ENCODE peak calls at places on chromosomes 6 and 20, in ten cellular contexts. One of them, this sample, is unnamed.

GRCh38 chr6:156729248-156729647 is 47.9 kb upstream of the ARID1B start:
- DNase-seq in brain microvascular endothelial cell: peak
- DNase-seq in neural progenitor cell: no peak
- DNase-seq in NT2/D1: no peak
- DNase-seq in psoas muscle: no peak
- DNase-seq in upper lobe of right lung: no peak
- DNase-seq in iPS DF 6.9: no peak
- DNase-seq in RWPE2: no peak
- DNase-seq in aorta: no peak
- DNase-seq in colonic mucosa: no peak
- DNase-seq in this sample: no peak

GRCh38 chr6:9025223-9025622 is 589.9 kb upstream of the SLC35B3 start:
- DNase-seq in upper lobe of right lung: no peak
- DNase-seq in NT2/D1: no peak
- DNase-seq in RWPE2: no peak
- DNase-seq in aorta: no peak
- DNase-seq in neural progenitor cell: no peak
- DNase-seq in brain microvascular endothelial cell: no peak
- DNase-seq in psoas muscle: no peak
- DNase-seq in colonic mucosa: no peak
- DNase-seq in iPS DF 6.9: no peak
- DNase-seq in this sample: no peak

GRCh38 chr6:28838289-28838633 is 85.5 kb downstream of the TRIM27 start:
- DNase-seq in psoas muscle: peak
- DNase-seq in upper lobe of right lung: peak
- DNase-seq in RWPE2: no peak
- DNase-seq in iPS DF 6.9: no peak
- DNase-seq in colonic mucosa: peak
- DNase-seq in brain microvascular endothelial cell: peak
- DNase-seq in neural progenitor cell: peak
- DNase-seq in NT2/D1: no peak
- DNase-seq in aorta: peak
- DNase-seq in this sample: peak

GRCh38 chr6:63466242-63466733 is 106.0 kb upstream of the LOC128125822 start:
- DNase-seq in upper lobe of right lung: no peak
- DNase-seq in brain microvascular endothelial cell: no peak
- DNase-seq in NT2/D1: no peak
- DNase-seq in aorta: no peak
- DNase-seq in neural progenitor cell: no peak
- DNase-seq in colonic mucosa: no peak
- DNase-seq in iPS DF 6.9: no peak
- DNase-seq in RWPE2: no peak
- DNase-seq in psoas muscle: no peak
- DNase-seq in this sample: no peak

GRCh38 chr20:64080013-64080812 is at the start of gene OPRL1:
- DNase-seq in psoas muscle: no peak
- DNase-seq in RWPE2: no peak
- DNase-seq in aorta: no peak
- DNase-seq in neural progenitor cell: peak
- DNase-seq in upper lobe of right lung: no peak
- DNase-seq in iPS DF 6.9: no peak
- DNase-seq in colonic mucosa: no peak
- DNase-seq in brain microvascular endothelial cell: no peak
- DNase-seq in NT2/D1: no peak
- DNase-seq in this sample: no peak

GRCh38 chr20:23407770-23408467 is 13.4 kb downstream of the NAPB start:
- DNase-seq in neural progenitor cell: no peak
- DNase-seq in colonic mucosa: no peak
- DNase-seq in iPS DF 6.9: no peak
- DNase-seq in upper lobe of right lung: no peak
- DNase-seq in NT2/D1: no peak
- DNase-seq in aorta: no peak
- DNase-seq in brain microvascular endothelial cell: no peak
- DNase-seq in psoas muscle: no peak
- DNase-seq in RWPE2: no peak
- DNase-seq in this sample: no peak

GRCh38 chr6:166667886-166668620 is 41.0 kb upstream of the RPS6KA2 start:
- DNase-seq in NT2/D1: no peak
- DNase-seq in psoas muscle: no peak
- DNase-seq in brain microvascular endothelial cell: no peak
- DNase-seq in neural progenitor cell: no peak
- DNase-seq in colonic mucosa: no peak
- DNase-seq in iPS DF 6.9: no peak
- DNase-seq in RWPE2: no peak
- DNase-seq in aorta: no peak
- DNase-seq in upper lobe of right lung: no peak
- DNase-seq in this sample: no peak

GRCh38 chr6:146028835-146029572 is at the start of gene GRM1:
- DNase-seq in RWPE2: no peak
- DNase-seq in NT2/D1: no peak
- DNase-seq in upper lobe of right lung: no peak
- DNase-seq in psoas muscle: no peak
- DNase-seq in brain microvascular endothelial cell: no peak
- DNase-seq in aorta: no peak
- DNase-seq in colonic mucosa: no peak
- DNase-seq in neural progenitor cell: peak
- DNase-seq in iPS DF 6.9: no peak
- DNase-seq in this sample: peak

GRCh38 chr6:43771210-43771857 is 1.3 kb downstream of the VEGFA start:
- DNase-seq in aorta: peak
- DNase-seq in colonic mucosa: peak
- DNase-seq in upper lobe of right lung: peak
- DNase-seq in brain microvascular endothelial cell: peak
- DNase-seq in psoas muscle: peak
- DNase-seq in NT2/D1: no peak
- DNase-seq in neural progenitor cell: peak
- DNase-seq in RWPE2: no peak
- DNase-seq in iPS DF 6.9: no peak
- DNase-seq in this sample: peak

GRCh38 chr6:112416885-112417284 is 69.8 kb downstream of the RFPL4B start:
- DNase-seq in brain microvascular endothelial cell: no peak
- DNase-seq in RWPE2: no peak
- DNase-seq in colonic mucosa: no peak
- DNase-seq in iPS DF 6.9: no peak
- DNase-seq in aorta: no peak
- DNase-seq in psoas muscle: no peak
- DNase-seq in upper lobe of right lung: no peak
- DNase-seq in neural progenitor cell: no peak
- DNase-seq in NT2/D1: no peak
- DNase-seq in this sample: no peak

GRCh38 chr6:78607188-78607587 is 260.2 kb upstream of the IRAK1BP1 start:
- DNase-seq in RWPE2: no peak
- DNase-seq in upper lobe of right lung: no peak
- DNase-seq in brain microvascular endothelial cell: no peak
- DNase-seq in iPS DF 6.9: no peak
- DNase-seq in aorta: no peak
- DNase-seq in colonic mucosa: no peak
- DNase-seq in neural progenitor cell: no peak
- DNase-seq in NT2/D1: no peak
- DNase-seq in psoas muscle: no peak
- DNase-seq in this sample: no peak

GRCh38 chr20:13821876-13822275 is 37.0 kb downstream of the NDUFAF5 start:
- DNase-seq in aorta: no peak
- DNase-seq in colonic mucosa: no peak
- DNase-seq in brain microvascular endothelial cell: no peak
- DNase-seq in iPS DF 6.9: no peak
- DNase-seq in psoas muscle: no peak
- DNase-seq in neural progenitor cell: no peak
- DNase-seq in NT2/D1: no peak
- DNase-seq in RWPE2: no peak
- DNase-seq in upper lobe of right lung: no peak
- DNase-seq in this sample: no peak

GRCh38 chr20:54112221-54112884 is 42.0 kb upstream of the BCAS1 start:
- DNase-seq in iPS DF 6.9: no peak
- DNase-seq in brain microvascular endothelial cell: no peak
- DNase-seq in upper lobe of right lung: no peak
- DNase-seq in neural progenitor cell: no peak
- DNase-seq in NT2/D1: no peak
- DNase-seq in aorta: no peak
- DNase-seq in RWPE2: no peak
- DNase-seq in psoas muscle: no peak
- DNase-seq in colonic mucosa: no peak
- DNase-seq in this sample: no peak

GRCh38 chr6:41334482-41335023 is 855 bp upstream of the NCR2 start:
- DNase-seq in psoas muscle: no peak
- DNase-seq in upper lobe of right lung: no peak
- DNase-seq in RWPE2: no peak
- DNase-seq in colonic mucosa: no peak
- DNase-seq in neural progenitor cell: no peak
- DNase-seq in iPS DF 6.9: no peak
- DNase-seq in brain microvascular endothelial cell: no peak
- DNase-seq in aorta: no peak
- DNase-seq in NT2/D1: no peak
- DNase-seq in this sample: peak

GRCh38 chr6:37244430-37245310 is 12.9 kb upstream of the TBC1D22B start:
- DNase-seq in colonic mucosa: peak
- DNase-seq in psoas muscle: peak
- DNase-seq in RWPE2: peak
- DNase-seq in NT2/D1: no peak
- DNase-seq in iPS DF 6.9: no peak
- DNase-seq in brain microvascular endothelial cell: peak
- DNase-seq in neural progenitor cell: no peak
- DNase-seq in upper lobe of right lung: peak
- DNase-seq in aorta: peak
- DNase-seq in this sample: no peak

GRCh38 chr6:83592770-83593394 is 80.5 kb downstream of the PRSS35 start:
- DNase-seq in psoas muscle: no peak
- DNase-seq in aorta: no peak
- DNase-seq in RWPE2: no peak
- DNase-seq in colonic mucosa: no peak
- DNase-seq in brain microvascular endothelial cell: peak
- DNase-seq in neural progenitor cell: peak
- DNase-seq in upper lobe of right lung: no peak
- DNase-seq in NT2/D1: peak
- DNase-seq in iPS DF 6.9: no peak
- DNase-seq in this sample: peak

GRCh38 chr6:50818673-50819072 is at the start of gene TFAP2B:
- DNase-seq in NT2/D1: no peak
- DNase-seq in aorta: no peak
- DNase-seq in upper lobe of right lung: no peak
- DNase-seq in colonic mucosa: no peak
- DNase-seq in brain microvascular endothelial cell: no peak
- DNase-seq in iPS DF 6.9: no peak
- DNase-seq in neural progenitor cell: no peak
- DNase-seq in RWPE2: no peak
- DNase-seq in psoas muscle: no peak
- DNase-seq in this sample: no peak
- H3K4me3 ChIP-seq in NT2/D1: peak
- H3K4me3 ChIP-seq in aorta: peak
- H3K4me3 ChIP-seq in upper lobe of right lung: peak
- H3K4me3 ChIP-seq in colonic mucosa: no peak
- H3K4me3 ChIP-seq in brain microvascular endothelial cell: peak
- H3K4me3 ChIP-seq in iPS DF 6.9: peak
- H3K4me3 ChIP-seq in neural progenitor cell: peak
- H3K4me3 ChIP-seq in RWPE2: no peak
- H3K4me3 ChIP-seq in psoas muscle: peak
- H3K4me3 ChIP-seq in this sample: peak

GRCh38 chr6:32607263-32607987 is 17.8 kb upstream of the HLA-DRB1 start:
- DNase-seq in NT2/D1: no peak
- DNase-seq in upper lobe of right lung: no peak
- DNase-seq in iPS DF 6.9: no peak
- DNase-seq in colonic mucosa: no peak
- DNase-seq in brain microvascular endothelial cell: no peak
- DNase-seq in neural progenitor cell: no peak
- DNase-seq in psoas muscle: no peak
- DNase-seq in RWPE2: no peak
- DNase-seq in aorta: no peak
- DNase-seq in this sample: no peak
- H3K4me3 ChIP-seq in NT2/D1: no peak
- H3K4me3 ChIP-seq in upper lobe of right lung: no peak
- H3K4me3 ChIP-seq in iPS DF 6.9: no peak
- H3K4me3 ChIP-seq in colonic mucosa: no peak
- H3K4me3 ChIP-seq in brain microvascular endothelial cell: no peak
- H3K4me3 ChIP-seq in neural progenitor cell: no peak
- H3K4me3 ChIP-seq in psoas muscle: no peak
- H3K4me3 ChIP-seq in RWPE2: no peak
- H3K4me3 ChIP-seq in aorta: no peak
- H3K4me3 ChIP-seq in this sample: no peak

GRCh38 chr6:119076173-119076965 is 2.1 kb downstream of the FAM184A start:
- DNase-seq in aorta: no peak
- DNase-seq in psoas muscle: no peak
- DNase-seq in colonic mucosa: no peak
- DNase-seq in brain microvascular endothelial cell: no peak
- DNase-seq in iPS DF 6.9: no peak
- DNase-seq in NT2/D1: no peak
- DNase-seq in RWPE2: no peak
- DNase-seq in neural progenitor cell: no peak
- DNase-seq in upper lobe of right lung: no peak
- DNase-seq in this sample: no peak

GRCh38 chr6:119077643-119078448 is 618 bp downstream of the FAM184A start:
- DNase-seq in aorta: no peak
- DNase-seq in psoas muscle: no peak
- DNase-seq in iPS DF 6.9: no peak
- DNase-seq in neural progenitor cell: peak
- DNase-seq in brain microvascular endothelial cell: no peak
- DNase-seq in upper lobe of right lung: peak
- DNase-seq in NT2/D1: no peak
- DNase-seq in RWPE2: no peak
- DNase-seq in colonic mucosa: peak
- DNase-seq in this sample: peak

GRCh38 chr6:119075200-119075981 is 3.1 kb downstream of the FAM184A start:
- DNase-seq in aorta: no peak
- DNase-seq in brain microvascular endothelial cell: no peak
- DNase-seq in psoas muscle: no peak
- DNase-seq in iPS DF 6.9: no peak
- DNase-seq in upper lobe of right lung: no peak
- DNase-seq in NT2/D1: no peak
- DNase-seq in RWPE2: no peak
- DNase-seq in colonic mucosa: no peak
- DNase-seq in neural progenitor cell: no peak
- DNase-seq in this sample: no peak

GRCh38 chr6:119078449-119079287 is at the start of gene FAM184A:
- DNase-seq in NT2/D1: no peak
- DNase-seq in psoas muscle: peak
- DNase-seq in brain microvascular endothelial cell: peak
- DNase-seq in iPS DF 6.9: no peak
- DNase-seq in RWPE2: peak
- DNase-seq in colonic mucosa: peak
- DNase-seq in upper lobe of right lung: peak
- DNase-seq in neural progenitor cell: peak
- DNase-seq in aorta: peak
- DNase-seq in this sample: peak

GRCh38 chr6:119076966-119077642 is 1.4 kb downstream of the FAM184A start:
- DNase-seq in brain microvascular endothelial cell: no peak
- DNase-seq in neural progenitor cell: no peak
- DNase-seq in colonic mucosa: no peak
- DNase-seq in upper lobe of right lung: no peak
- DNase-seq in aorta: no peak
- DNase-seq in RWPE2: no peak
- DNase-seq in psoas muscle: no peak
- DNase-seq in iPS DF 6.9: no peak
- DNase-seq in NT2/D1: no peak
- DNase-seq in this sample: no peak
- H3K4me3 ChIP-seq in brain microvascular endothelial cell: no peak
- H3K4me3 ChIP-seq in neural progenitor cell: peak
- H3K4me3 ChIP-seq in colonic mucosa: peak
- H3K4me3 ChIP-seq in upper lobe of right lung: peak
- H3K4me3 ChIP-seq in aorta: no peak
- H3K4me3 ChIP-seq in RWPE2: no peak
- H3K4me3 ChIP-seq in psoas muscle: peak
- H3K4me3 ChIP-seq in iPS DF 6.9: no peak
- H3K4me3 ChIP-seq in NT2/D1: peak
- H3K4me3 ChIP-seq in this sample: peak

GRCh38 chr6:31308845-31309175 is 36.9 kb upstream of the HLA-C start:
- DNase-seq in psoas muscle: no peak
- DNase-seq in brain microvascular endothelial cell: no peak
- DNase-seq in iPS DF 6.9: no peak
- DNase-seq in aorta: no peak
- DNase-seq in RWPE2: no peak
- DNase-seq in upper lobe of right lung: no peak
- DNase-seq in colonic mucosa: no peak
- DNase-seq in neural progenitor cell: no peak
- DNase-seq in NT2/D1: no peak
- DNase-seq in this sample: no peak
- H3K4me3 ChIP-seq in psoas muscle: peak
- H3K4me3 ChIP-seq in brain microvascular endothelial cell: no peak
- H3K4me3 ChIP-seq in iPS DF 6.9: peak
- H3K4me3 ChIP-seq in aorta: no peak
- H3K4me3 ChIP-seq in RWPE2: no peak
- H3K4me3 ChIP-seq in upper lobe of right lung: peak
- H3K4me3 ChIP-seq in colonic mucosa: peak
- H3K4me3 ChIP-seq in neural progenitor cell: no peak
- H3K4me3 ChIP-seq in NT2/D1: peak
- H3K4me3 ChIP-seq in this sample: no peak

This sample was measured in WERI-Rb-1.